ENCODE peak calls at places on chromosomes 11 and 22, in seven cellular contexts. S is stomach, X is GM12878, B is sigmoid colon, N is K562, J is ovary, C is tibial nerve. T is an unnamed sample.

GRCh38 chr11:95516786-95517185 is 272.8 kb downstream of the FAM76B start:
- DNase-seq in X (no peak), C (no peak), N (no peak), S (no peak), B (no peak), J (no peak), T (peak; percentile 17)

GRCh38 chr11:24738972-24739371 is 242.1 kb downstream of the LUZP2 start:
- DNase-seq in J (no peak), N (no peak), X (no peak), B (no peak), C (no peak), S (no peak), T (no peak)

GRCh38 chr11:35248558-35249323 is 109.8 kb downstream of the CD44 start:
- DNase-seq in B (no peak), C (no peak), J (no peak), X (no peak), S (no peak), N (no peak), T (no peak)

GRCh38 chr11:32183512-32183911 is 92.6 kb downstream of the RCN1 start:
- DNase-seq in S (no peak), B (no peak), N (no peak), J (no peak), X (no peak), C (no peak), T (no peak)

GRCh38 chr11:92861641-92862040 is 107.8 kb upstream of the MTNR1B start:
- DNase-seq in C (no peak), J (no peak), S (no peak), X (no peak), N (no peak), B (no peak), T (no peak)

GRCh38 chr11:69130586-69131566 is 24.9 kb upstream of the SMIM38 start:
- DNase-seq in J (no peak), C (peak; percentile 4), B (no peak), S (peak; percentile 83), N (no peak), X (no peak), T (no peak)

GRCh38 chr22:28186641-28187040 is 267.6 kb upstream of the PITPNB start:
- DNase-seq in B (no peak), X (no peak), N (no peak), S (no peak), J (no peak), C (no peak), T (no peak)

GRCh38 chr11:12842933-12843636 is 166.0 kb upstream of the RASSF10 start:
- DNase-seq in S (no peak), C (no peak), X (no peak), J (no peak), N (peak; percentile 73), B (no peak), T (no peak)

GRCh38 chr11:18698341-18699268 is at the start of gene TMEM86A:
- DNase-seq in B (peak; percentile 97), X (no peak), C (peak; percentile 93), S (peak; percentile 97), N (peak; percentile 98), J (peak; percentile 97), T (peak; percentile 98)

GRCh38 chr22:44485494-44485893 is 12.5 kb downstream of the RTL6 start:
- DNase-seq in N (no peak), B (no peak), J (no peak), C (no peak), S (no peak), X (no peak), T (no peak)

DNA sequence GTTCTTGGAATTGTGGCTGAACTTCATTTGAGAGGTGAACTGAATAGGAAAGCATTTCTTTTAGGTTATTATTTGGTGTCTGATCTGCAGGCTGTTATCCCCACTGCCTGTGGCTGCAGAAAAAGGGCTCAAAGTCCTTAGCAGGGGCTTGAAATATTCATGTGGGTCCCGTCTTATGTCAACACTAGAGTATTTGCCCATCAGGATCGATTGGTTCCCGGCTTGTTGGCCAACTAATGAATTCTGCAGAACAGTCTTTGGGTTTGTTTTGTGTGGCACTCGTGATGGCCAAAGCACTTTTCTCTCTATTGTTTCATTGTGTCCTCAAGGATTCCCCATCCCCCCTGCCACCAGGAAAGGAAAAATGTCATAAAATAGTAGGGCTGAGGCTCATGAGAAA is 211.9 kb downstream of the MYO18B start:
- DNase-seq in B (no peak), X (no peak), C (no peak), J (no peak), S (no peak), N (no peak), T (no peak)
- TF ChIP-seq EP300 in B (no peak), X (no peak), C (no peak), J (no peak), S (no peak), N (no peak), T (no peak)

GRCh38 chr11:72195518-72195917 is 3.6 kb downstream of the FOLR1 start:
- DNase-seq in X (no peak), N (no peak), B (no peak), C (no peak), J (no peak), S (no peak), T (peak; percentile 87)
- TF ChIP-seq EP300 in X (no peak), N (no peak), B (no peak), C (no peak), J (no peak), S (no peak), T (no peak)

DNA sequence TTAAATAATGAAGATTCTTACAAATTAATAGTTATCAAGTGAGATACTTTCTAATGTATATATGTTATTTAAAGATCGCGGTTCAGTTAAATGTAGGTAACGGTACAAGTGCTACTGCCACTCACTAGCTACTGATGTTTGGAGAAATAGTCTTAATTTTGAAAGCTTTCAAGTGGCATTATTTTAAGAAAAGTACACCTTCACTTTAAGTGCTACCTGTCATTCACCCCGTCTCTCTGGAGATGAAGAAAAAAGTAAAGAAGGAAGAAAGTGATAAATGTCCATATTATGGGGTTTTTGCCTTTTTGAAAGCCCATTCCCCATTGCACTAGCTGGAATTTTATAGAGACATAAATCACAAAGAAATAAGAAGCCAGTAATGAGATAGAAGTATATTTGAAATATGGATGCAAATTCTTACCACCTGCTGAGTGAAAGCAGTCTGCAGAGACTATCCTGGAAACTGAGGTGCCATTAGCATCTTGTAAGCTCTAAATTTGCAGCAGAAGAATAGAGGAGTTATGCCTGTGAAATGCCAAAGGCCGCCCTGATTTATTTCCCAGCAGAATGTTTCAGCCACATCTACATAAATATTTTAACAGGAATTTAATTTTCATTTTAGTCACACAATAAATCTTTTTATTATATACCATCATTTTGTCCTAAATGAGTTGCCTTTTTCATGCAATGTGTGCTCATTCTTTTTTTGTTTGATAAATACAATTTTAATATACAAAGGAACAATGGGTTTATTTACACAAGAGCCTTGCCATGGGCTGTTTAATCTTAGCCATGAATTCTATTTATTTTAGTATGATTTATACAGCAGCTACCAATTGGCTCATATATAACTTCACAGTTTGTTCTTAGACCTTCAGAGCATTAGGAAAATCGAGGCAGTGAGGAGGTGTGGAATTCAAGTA is 489.9 kb upstream of the RAG2 start:
- DNase-seq in S (no peak), C (no peak), N (no peak), X (no peak), J (no peak), B (no peak), T (no peak)
- TF ChIP-seq EP300 in S (no peak), C (no peak), N (no peak), X (no peak), J (no peak), B (no peak), T (no peak)

GRCh38 chr22:49629586-49630447 is 197.9 kb downstream of the BRD1 start:
- DNase-seq in X (no peak), B (no peak), J (no peak), C (no peak), S (no peak), N (no peak), T (no peak)

GRCh38 chr22:49634006-49634772 is 193.5 kb downstream of the BRD1 start:
- DNase-seq in B (no peak), C (no peak), X (no peak), J (no peak), N (no peak), S (no peak), T (no peak)

GRCh38 chr22:49633010-49633324 is 194.7 kb downstream of the BRD1 start:
- DNase-seq in B (no peak), C (no peak), N (no peak), X (no peak), S (no peak), J (no peak), T (no peak)

GRCh38 chr22:49630448-49630946 is 197.2 kb downstream of the BRD1 start:
- DNase-seq in C (no peak), S (no peak), X (no peak), B (no peak), J (no peak), N (no peak), T (no peak)

DNA sequence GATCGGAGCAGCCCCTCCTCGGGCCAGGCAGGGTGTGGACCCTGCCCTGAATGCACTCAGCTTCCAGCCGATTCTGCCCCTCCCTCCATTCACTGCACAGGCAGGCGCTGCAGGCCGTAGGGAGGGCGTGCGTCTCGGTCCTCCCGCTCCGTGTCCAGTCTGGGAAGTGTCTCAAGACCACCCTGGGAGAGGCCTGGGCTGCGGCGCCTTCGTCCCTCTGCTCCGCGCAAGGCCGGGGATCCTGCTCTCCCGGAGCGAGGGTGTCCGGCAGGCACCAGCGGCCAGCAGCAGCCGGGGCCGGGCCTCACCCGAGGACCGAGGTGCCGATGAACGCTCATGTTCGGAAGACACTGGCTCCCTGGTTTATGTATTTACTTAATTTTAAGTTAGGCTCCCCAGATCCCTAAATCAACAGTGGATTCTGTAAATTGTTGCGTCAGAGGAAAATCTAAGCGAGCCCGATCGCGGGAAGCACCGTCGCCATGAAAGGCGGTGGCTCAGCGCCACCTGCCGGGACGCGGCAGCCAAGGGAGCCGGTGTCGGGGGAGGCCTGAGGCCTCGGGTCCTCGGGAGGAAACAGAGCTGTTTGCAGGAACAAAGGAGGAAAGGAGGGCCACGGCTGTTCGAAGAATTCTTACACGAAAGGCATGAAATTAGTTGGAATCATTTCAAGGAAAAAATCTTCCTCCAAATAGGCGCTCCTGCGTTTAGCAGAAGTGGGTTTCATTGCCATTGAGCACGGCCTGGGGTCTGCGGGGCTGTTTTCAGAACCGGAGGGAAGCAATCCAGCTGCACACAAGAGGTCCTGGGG is 195.3 kb downstream of the BRD1 start:
- DNase-seq in X (no peak), C (no peak), N (no peak), S (peak; percentile 55), B (peak; percentile 76), J (peak; percentile 78), T (no peak)
- TF ChIP-seq EP300 in X (no peak), C (no peak), N (no peak), S (no peak), B (no peak), J (no peak), T (no peak)

DNA sequence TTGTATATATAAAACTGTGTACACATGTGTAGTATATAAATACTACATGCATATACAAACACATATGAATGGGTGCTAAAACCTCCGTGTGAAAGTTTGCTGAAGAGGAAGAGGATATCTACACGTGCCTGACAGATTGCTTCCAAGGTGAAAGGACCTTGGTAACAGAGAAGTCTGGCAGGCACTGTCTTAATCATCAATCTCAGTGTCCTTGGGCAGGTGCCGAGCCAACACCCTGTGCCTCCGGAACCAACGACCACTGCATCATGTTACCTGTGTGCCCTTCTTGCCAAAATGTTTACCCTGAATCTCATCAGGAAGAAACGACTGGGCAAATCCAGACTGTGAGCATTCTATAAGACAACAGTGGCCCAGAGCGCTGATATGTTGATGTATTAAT is 15.0 kb downstream of the NAP1L4 start:
- DNase-seq in N (no peak), C (no peak), X (no peak), S (no peak), B (no peak), J (no peak), T (no peak)
- TF ChIP-seq EP300 in N (no peak), C (no peak), X (no peak), S (no peak), B (no peak), J (no peak), T (no peak)

T was measured in esophagus muscularis mucosa.